ENCODE peak calls at places on chromosome 12, in six cellular contexts. J, Y, O, N, F and P are unnamed samples.

GRCh38 chr12:42756841-42757661 is 167.5 kb upstream of the PRICKLE1 start:
- DNase-seq in J (no peak), Y (no peak), O (no peak), N (no peak), F (peak), P (no peak)

GRCh38 chr12:66132408-66132807 is 1.9 kb upstream of the LLPH start:
- DNase-seq in J (no peak), Y (no peak), O (no peak), N (no peak), F (peak), P (no peak)

GRCh38 chr12:12265035-12265434 is 1.8 kb downstream of the LRP6 start:
- DNase-seq in J (no peak), Y (no peak), O (no peak), N (no peak), F (no peak), P (no peak)

GRCh38 chr12:5518584-5519365 is 86.9 kb downstream of the NTF3 start:
- DNase-seq in J (no peak), Y (no peak), O (no peak), N (no peak), F (no peak), P (no peak)

GRCh38 chr12:94193168-94193567 is 44.8 kb downstream of the PLXNC1 start:
- DNase-seq in J (no peak), Y (no peak), O (no peak), N (no peak), F (no peak), P (no peak)

GRCh38 chr12:123954647-123955350 is 17.8 kb downstream of the CCDC92 start:
- DNase-seq in J (no peak), Y (no peak), O (no peak), N (no peak), F (no peak), P (no peak)

GRCh38 chr12:121748571-121749265 is 36.2 kb downstream of the TMEM120B start:
- DNase-seq in J (peak), Y (no peak), O (no peak), N (no peak), F (peak), P (peak)

GRCh38 chr12:124679533-124680371 is 112.3 kb upstream of the NCOR2 start:
- DNase-seq in J (no peak), Y (peak), O (no peak), N (no peak), F (no peak), P (no peak)

GRCh38 chr12:94074970-94075695 is 73.2 kb upstream of the PLXNC1 start:
- DNase-seq in J (peak), Y (peak), O (peak), N (peak), F (no peak), P (no peak)

GRCh38 chr12:459430-460258 is at the start of gene B4GALNT3:
- DNase-seq in J (peak), Y (peak), O (peak), N (peak), F (no peak), P (peak)

GRCh38 chr12:80321653-80322052 is 122.4 kb upstream of the PTPRQ start:
- DNase-seq in J (no peak), Y (no peak), O (no peak), N (no peak), F (peak), P (no peak)

GRCh38 chr12:85310025-85310424 is 30.0 kb downstream of the ALX1 start:
- DNase-seq in J (no peak), Y (no peak), O (no peak), N (no peak), F (no peak), P (no peak)

GRCh38 chr12:85309180-85309579 is 29.2 kb downstream of the ALX1 start:
- DNase-seq in J (no peak), Y (no peak), O (no peak), N (no peak), F (no peak), P (no peak)

GRCh38 chr12:85308374-85308773 is 28.4 kb downstream of the ALX1 start:
- DNase-seq in J (no peak), Y (no peak), O (no peak), N (no peak), F (no peak), P (no peak)

GRCh38 chr12:85310456-85311076 is 30.5 kb downstream of the ALX1 start:
- DNase-seq in J (no peak), Y (no peak), O (no peak), N (no peak), F (no peak), P (no peak)
- TF ChIP-seq CTCF in J (peak), Y (peak), O (peak), N (peak), F (peak), P (peak)

DNA sequence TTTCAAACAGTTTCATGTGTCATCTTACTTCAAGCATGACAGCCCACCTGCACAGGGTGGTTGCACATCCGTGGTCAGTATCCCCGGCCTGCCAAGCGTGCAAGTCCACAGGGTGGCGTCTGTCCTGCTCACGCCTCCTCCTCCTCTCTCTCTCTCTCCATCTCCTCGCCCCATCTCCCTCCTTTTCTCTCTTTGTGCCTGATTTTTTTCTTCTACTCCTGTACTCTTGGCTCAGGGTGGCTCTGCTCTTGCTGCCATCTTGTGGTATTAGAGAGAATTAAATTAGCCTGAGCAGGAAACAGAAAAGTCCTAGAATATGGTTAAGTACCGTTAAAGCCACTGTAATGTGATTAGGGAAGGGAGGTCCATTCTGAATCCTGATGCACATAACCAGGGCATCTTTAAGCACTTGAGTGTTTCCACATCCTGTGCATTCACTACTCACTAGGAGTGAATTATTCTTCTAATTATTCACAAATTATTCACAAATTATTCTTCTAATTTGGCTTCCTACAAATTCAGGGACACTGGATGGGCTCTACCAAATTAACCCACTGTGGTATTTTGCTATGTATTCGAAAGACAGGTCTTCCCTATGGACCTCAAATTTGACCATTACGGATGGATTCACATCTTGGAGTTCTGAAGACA is 25.5 kb upstream of the DTX1 start:
- DNase-seq in J (peak), Y (no peak), O (no peak), N (no peak), F (no peak), P (peak)
- TF ChIP-seq CTCF in J (peak), Y (peak), O (peak), N (peak), F (peak), P (peak)

DNA sequence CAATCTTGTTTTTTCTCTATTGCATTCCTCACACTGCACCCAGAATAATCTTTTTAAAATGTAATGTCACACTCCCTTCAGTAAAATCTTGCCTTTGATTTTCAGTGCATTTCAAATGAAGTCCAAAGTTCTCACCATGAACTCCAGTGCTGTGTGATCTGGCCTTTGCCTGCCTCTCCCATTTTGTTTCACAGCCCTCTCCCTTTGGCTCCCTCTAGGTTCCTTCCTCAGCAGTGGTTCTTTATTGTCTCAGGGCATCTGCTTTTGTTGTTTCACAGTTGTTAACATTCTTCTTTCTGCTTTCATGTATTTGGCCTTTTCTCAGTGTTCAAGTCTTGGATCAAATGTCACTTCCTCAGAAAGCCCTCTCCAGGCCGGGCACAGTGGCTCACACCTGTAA is 84.5 kb upstream of the AMN1 start:
- DNase-seq in J (no peak), Y (no peak), O (no peak), N (no peak), F (no peak), P (no peak)
- TF ChIP-seq CTCF in J (no peak), Y (no peak), O (no peak), N (no peak), F (no peak), P (peak)

GRCh38 chr12:71014180-71014785 is 93.7 kb upstream of the PTPRR start:
- DNase-seq in J (no peak), Y (no peak), O (no peak), N (no peak), F (no peak), P (no peak)
- TF ChIP-seq CTCF in J (peak), Y (peak), O (peak), N (peak), F (peak), P (peak)

DNA sequence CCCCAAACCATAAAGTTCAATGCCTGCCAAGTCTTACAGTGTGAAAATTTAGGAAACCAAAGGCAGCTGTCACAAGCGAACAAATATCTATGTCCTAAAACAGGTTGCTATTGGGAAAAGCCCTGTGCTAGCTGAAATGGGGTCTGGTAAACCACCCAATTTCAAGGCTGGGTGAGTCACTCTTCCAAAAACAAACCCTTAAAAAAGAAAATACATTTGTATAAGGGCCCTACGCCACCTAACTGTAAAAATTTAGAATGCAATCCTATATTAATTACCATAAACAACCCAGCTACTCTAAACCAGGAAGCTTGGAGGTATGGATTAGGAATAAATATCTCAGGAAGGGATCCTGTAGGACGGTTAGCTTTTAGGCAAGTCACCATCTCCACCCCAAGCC is 32.1 kb downstream of the PRMT8 start:
- DNase-seq in J (no peak), Y (no peak), O (no peak), N (no peak), F (no peak), P (no peak)
- TF ChIP-seq CTCF in J (no peak), Y (no peak), O (no peak), N (no peak), F (no peak), P (no peak)

GRCh38 chr12:7324176-7324575 is 20.3 kb downstream of the ACSM4 start:
- DNase-seq in J (no peak), Y (no peak), O (no peak), N (no peak), F (no peak), P (no peak)

GRCh38 chr12:7319934-7320333 is 16.1 kb downstream of the ACSM4 start:
- DNase-seq in J (no peak), Y (no peak), O (no peak), N (no peak), F (no peak), P (no peak)

GRCh38 chr12:7322599-7322998 is 18.7 kb downstream of the ACSM4 start:
- DNase-seq in J (no peak), Y (no peak), O (no peak), N (no peak), F (no peak), P (no peak)

GRCh38 chr12:7321624-7322023 is 17.8 kb downstream of the ACSM4 start:
- DNase-seq in J (no peak), Y (no peak), O (no peak), N (no peak), F (no peak), P (no peak)
- TF ChIP-seq CTCF in J (no peak), Y (no peak), O (no peak), N (no peak), F (no peak), P (no peak)

GRCh38 chr12:104414581-104415305 is 42.0 kb upstream of the CHST11 start:
- DNase-seq in J (no peak), Y (no peak), O (no peak), N (no peak), F (no peak), P (no peak)

GRCh38 chr12:104415308-104415980 is 41.3 kb upstream of the CHST11 start:
- DNase-seq in J (no peak), Y (no peak), O (no peak), N (no peak), F (no peak), P (no peak)

GRCh38 chr12:104416637-104417036 is 40.1 kb upstream of the CHST11 start:
- DNase-seq in J (no peak), Y (no peak), O (no peak), N (no peak), F (no peak), P (no peak)

GRCh38 chr12:104413330-104413729 is 43.4 kb upstream of the CHST11 start:
- DNase-seq in J (no peak), Y (no peak), O (no peak), N (no peak), F (no peak), P (no peak)

DNA sequence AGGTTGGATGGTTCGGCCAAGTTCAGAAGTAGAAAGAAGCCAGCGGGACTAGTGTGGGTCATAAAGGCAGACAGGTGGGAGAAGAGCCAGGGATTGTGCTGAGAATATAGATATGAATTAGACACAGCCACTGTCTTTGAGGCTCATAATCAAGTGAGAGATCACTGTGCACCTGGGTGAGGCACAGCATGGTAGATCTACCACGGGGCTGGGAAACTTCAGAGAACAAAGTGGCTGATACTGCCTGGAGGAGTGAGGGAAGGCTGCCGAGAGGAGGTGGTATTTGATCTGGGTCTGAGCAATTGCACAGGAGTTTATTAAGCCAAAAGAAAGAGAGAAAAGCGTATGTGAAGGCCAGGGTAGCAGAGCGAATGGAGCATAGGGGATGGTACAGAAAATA is 40.6 kb upstream of the CHST11 start:
- DNase-seq in J (no peak), Y (no peak), O (no peak), N (no peak), F (no peak), P (no peak)
- TF ChIP-seq CTCF in J (no peak), Y (no peak), O (no peak), N (no peak), F (no peak), P (no peak)

DNA sequence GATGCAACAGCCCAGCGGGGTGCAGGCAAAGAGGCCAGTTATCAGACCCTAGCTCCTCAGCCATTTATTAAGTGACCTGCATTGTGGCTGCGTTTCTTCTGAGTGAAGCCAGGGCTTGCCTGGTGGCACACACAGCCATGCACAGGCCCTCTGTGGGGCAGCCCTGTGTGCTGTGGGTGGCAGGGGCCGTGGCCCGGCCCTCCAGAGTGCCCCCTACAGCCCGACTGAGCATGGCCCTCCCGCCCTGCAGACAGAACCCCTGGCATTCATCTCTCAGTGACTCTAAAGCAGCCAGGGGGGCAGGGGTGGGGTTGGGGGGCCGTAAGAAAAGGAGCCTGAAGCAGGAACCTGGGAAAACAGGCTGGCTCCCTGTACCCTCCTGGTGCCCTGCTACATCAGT is 225.9 kb upstream of the PWP1 start:
- DNase-seq in J (no peak), Y (no peak), O (no peak), N (no peak), F (no peak), P (no peak)
- TF ChIP-seq CTCF in J (no peak), Y (no peak), O (no peak), N (no peak), F (no peak), P (no peak)

DNA sequence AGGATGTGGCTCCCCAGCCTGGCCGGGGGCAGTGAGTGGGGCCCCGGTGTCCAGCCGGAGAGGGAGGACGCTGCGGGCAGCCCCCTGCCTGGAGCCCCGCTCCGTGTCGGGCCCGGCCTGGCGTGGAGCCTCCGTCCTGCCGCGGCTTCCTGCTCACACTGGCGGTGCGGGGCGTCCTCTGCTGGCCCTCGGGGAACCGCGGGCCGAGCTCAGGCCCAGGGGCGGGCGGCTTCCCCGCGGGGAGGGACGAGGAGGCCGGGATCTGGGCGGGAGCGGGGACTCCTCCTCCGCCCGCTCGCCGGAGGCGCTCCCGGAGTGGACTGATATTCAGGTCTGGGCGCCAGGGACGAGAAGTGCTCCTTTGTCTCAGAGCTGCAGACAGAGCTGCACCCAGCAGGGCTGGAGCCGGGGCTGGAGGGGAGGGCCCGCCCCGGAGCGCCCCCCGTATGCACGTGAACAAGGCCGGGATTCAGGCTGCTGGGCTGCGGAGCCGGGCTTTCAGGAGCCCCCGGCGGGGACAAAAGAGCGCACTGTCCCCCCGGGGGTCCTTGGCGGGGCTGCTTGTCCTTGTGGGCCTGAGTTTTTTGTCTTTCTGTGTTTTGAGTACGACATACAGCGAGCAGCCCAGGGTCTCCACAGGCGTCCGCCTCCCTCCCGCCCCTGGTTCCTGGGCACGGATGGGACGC is 2.3 kb downstream of the MMP17 start:
- DNase-seq in J (peak), Y (peak), O (peak), N (peak), F (no peak), P (peak)
- TF ChIP-seq CTCF in J (peak), Y (peak), O (peak), N (no peak), F (peak), P (peak)

DNA sequence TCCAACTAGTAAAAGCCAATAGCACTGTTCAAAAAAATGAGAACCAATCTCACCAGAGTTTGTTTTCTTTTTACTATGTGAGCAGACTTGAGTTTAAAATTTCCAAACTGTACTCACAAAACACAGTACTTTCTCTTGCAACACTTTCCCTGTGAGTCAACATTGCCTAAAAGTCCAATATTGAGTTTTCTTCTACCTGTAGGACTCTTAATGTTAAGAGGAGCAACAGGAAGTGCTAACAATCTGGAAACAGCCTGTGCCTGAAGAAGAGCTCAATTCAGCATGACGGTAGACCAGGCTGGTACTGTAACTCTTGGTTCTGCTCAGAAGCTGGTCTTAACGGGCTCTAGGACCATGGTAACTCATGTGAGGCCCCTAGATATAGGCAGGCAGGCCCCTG is 144.3 kb downstream of the MED13L start:
- DNase-seq in J (no peak), Y (no peak), O (no peak), N (no peak), F (no peak), P (no peak)
- TF ChIP-seq CTCF in J (no peak), Y (no peak), O (no peak), N (no peak), F (no peak), P (no peak)